ENCODE peak calls at places on chromosomes 11 and 22, in five cellular contexts. B is AG09309, I is stomach, O is prostate gland, D is left colon. P is an unnamed sample.

GRCh38 chr11:1845095-1845429 is 6.3 kb downstream of the TNNI2 start:
- DNase-seq in D (no peak), O (no peak), I (no peak), B (no peak), P (no peak)

GRCh38 chr11:46122955-46123354 is 1.7 kb upstream of the PHF21A start:
- DNase-seq in O (no peak), D (no peak), B (no peak), I (no peak), P (no peak)

GRCh38 chr11:73201249-73201648 is 16.8 kb upstream of the P2RY2 start:
- DNase-seq in D (no peak), O (peak; percentile 70), I (no peak), B (no peak), P (peak; percentile 11)

GRCh38 chr11:117640041-117640440 is 157.0 kb downstream of the DSCAML1 start:
- DNase-seq in O (no peak), D (no peak), I (no peak), B (no peak), P (no peak)

GRCh38 chr11:86931965-86932332 is 23.2 kb downstream of the FZD4 start:
- DNase-seq in O (no peak), B (no peak), D (no peak), I (no peak), P (no peak)

GRCh38 chr22:39545310-39546063 is 12.9 kb upstream of the RPS19BP1 start:
- DNase-seq in O (no peak), D (peak; percentile 72), I (no peak), B (no peak), P (peak; percentile 47)

GRCh38 chr22:27756212-27756660 is 45.3 kb downstream of the MN1 start:
- DNase-seq in D (no peak), I (no peak), O (no peak), B (no peak), P (no peak)

GRCh38 chr11:102139081-102139498 is 28.8 kb downstream of the YAP1 start:
- DNase-seq in D (no peak), O (no peak), I (no peak), B (peak; percentile 68), P (no peak)

GRCh38 chr11:69950120-69950519 is 128.0 kb upstream of the ANO1 start:
- DNase-seq in I (no peak), B (no peak), D (no peak), O (no peak), P (peak; percentile 18)

GRCh38 chr11:129249351-129249750 is 57.2 kb upstream of the ARHGAP32 start:
- DNase-seq in I (no peak), D (no peak), O (no peak), B (peak; percentile 82), P (no peak)

GRCh38 chr11:26780686-26781085 is 58.8 kb upstream of the SLC5A12 start:
- DNase-seq in I (no peak), D (no peak), B (no peak), O (no peak), P (no peak)

GRCh38 chr11:129950319-129951034 is 52.2 kb downstream of the PRDM10 start:
- DNase-seq in O (peak; percentile 45), D (peak; percentile 26), I (no peak), B (no peak), P (peak; percentile 24)

GRCh38 chr11:92735039-92735438 is 234.4 kb upstream of the MTNR1B start:
- DNase-seq in I (no peak), O (no peak), B (no peak), D (no peak), P (no peak)

GRCh38 chr11:12266943-12267342 is 110.4 kb upstream of the PARVA start:
- DNase-seq in I (no peak), D (no peak), O (no peak), B (no peak), P (no peak)

GRCh38 chr11:119759324-119759723 is 30.3 kb upstream of the NECTIN1 start:
- DNase-seq in D (no peak), B (no peak), I (no peak), O (no peak), P (no peak)

GRCh38 chr11:28298209-28298608 is 190.0 kb downstream of the METTL15 start:
- DNase-seq in D (no peak), I (no peak), B (no peak), O (no peak), P (no peak)

GRCh38 chr11:123561046-123561781 is 93.2 kb downstream of the SCN3B start:
- DNase-seq in B (no peak), I (peak; percentile 49), O (no peak), D (no peak), P (no peak)

GRCh38 chr11:123166095-123166559 is 28.9 kb downstream of the CLMP start:
- DNase-seq in D (peak; percentile 63), O (no peak), I (no peak), B (no peak), P (peak; percentile 58)